ENCODE peak calls at places on chromosome 20, in seven cellular contexts. One of them, this sample, is unnamed.

GRCh38 chr20:54772931-54773642 is 297.7 kb downstream of the DOK5 start:
- DNase-seq in heart left ventricle: no peak
- DNase-seq in sigmoid colon: no peak
- DNase-seq in transverse colon: no peak
- DNase-seq in IMR-90: no peak
- DNase-seq in tibial nerve: no peak
- DNase-seq in Peyer's patch: no peak
- DNase-seq in this sample: no peak

GRCh38 chr20:22101606-22102005 is 396.1 kb downstream of the PAX1 start:
- DNase-seq in heart left ventricle: no peak
- DNase-seq in sigmoid colon: no peak
- DNase-seq in transverse colon: no peak
- DNase-seq in IMR-90: no peak
- DNase-seq in tibial nerve: no peak
- DNase-seq in Peyer's patch: no peak
- DNase-seq in this sample: no peak

GRCh38 chr20:5539656-5540055 is 210.5 kb upstream of the SHLD1 start:
- DNase-seq in heart left ventricle: no peak
- DNase-seq in sigmoid colon: no peak
- DNase-seq in transverse colon: no peak
- DNase-seq in IMR-90: no peak
- DNase-seq in tibial nerve: no peak
- DNase-seq in Peyer's patch: no peak
- DNase-seq in this sample: no peak

GRCh38 chr20:50193169-50193850 is 2.7 kb downstream of the CEBPB start:
- DNase-seq in heart left ventricle: no peak
- DNase-seq in sigmoid colon: peak; percentile 76
- DNase-seq in transverse colon: no peak
- DNase-seq in IMR-90: peak; percentile 73
- DNase-seq in tibial nerve: peak; percentile 45
- DNase-seq in Peyer's patch: no peak
- DNase-seq in this sample: peak; percentile 62

GRCh38 chr20:51695574-51696303 is 72.5 kb downstream of the ATP9A start:
- DNase-seq in heart left ventricle: no peak
- DNase-seq in sigmoid colon: no peak
- DNase-seq in transverse colon: no peak
- DNase-seq in IMR-90: peak; percentile 93
- DNase-seq in tibial nerve: no peak
- DNase-seq in Peyer's patch: no peak
- DNase-seq in this sample: no peak

GRCh38 chr20:50450961-50451752 is 59.0 kb upstream of the PTPN1 start:
- DNase-seq in heart left ventricle: no peak
- DNase-seq in sigmoid colon: peak; percentile 82
- DNase-seq in transverse colon: peak; percentile 61
- DNase-seq in IMR-90: peak; percentile 46
- DNase-seq in tibial nerve: peak; percentile 55
- DNase-seq in Peyer's patch: peak; percentile 78
- DNase-seq in this sample: no peak

GRCh38 chr20:1327827-1328679 is 886 bp downstream of the SDCBP2 start:
- DNase-seq in heart left ventricle: peak; percentile 3
- DNase-seq in sigmoid colon: peak; percentile 49
- DNase-seq in transverse colon: peak; percentile 46
- DNase-seq in IMR-90: no peak
- DNase-seq in tibial nerve: no peak
- DNase-seq in Peyer's patch: peak; percentile 75
- DNase-seq in this sample: no peak

GRCh38 chr20:23412026-23412425 is 9.3 kb downstream of the NAPB start:
- DNase-seq in heart left ventricle: no peak
- DNase-seq in sigmoid colon: no peak
- DNase-seq in transverse colon: no peak
- DNase-seq in IMR-90: peak; percentile 7
- DNase-seq in tibial nerve: no peak
- DNase-seq in Peyer's patch: no peak
- DNase-seq in this sample: peak; percentile 82

GRCh38 chr20:1269235-1269634 is 3.1 kb downstream of the SNPH start:
- DNase-seq in heart left ventricle: no peak
- DNase-seq in sigmoid colon: no peak
- DNase-seq in transverse colon: no peak
- DNase-seq in IMR-90: no peak
- DNase-seq in tibial nerve: no peak
- DNase-seq in Peyer's patch: no peak
- DNase-seq in this sample: no peak

GRCh38 chr20:45826381-45827019 is 612 bp downstream of the TNNC2 start:
- DNase-seq in heart left ventricle: no peak
- DNase-seq in sigmoid colon: no peak
- DNase-seq in transverse colon: no peak
- DNase-seq in IMR-90: peak; percentile 31
- DNase-seq in tibial nerve: no peak
- DNase-seq in Peyer's patch: no peak
- DNase-seq in this sample: no peak

GRCh38 chr20:21586682-21587081 is 72.8 kb upstream of the NKX2-2 start:
- DNase-seq in heart left ventricle: no peak
- DNase-seq in sigmoid colon: no peak
- DNase-seq in transverse colon: no peak
- DNase-seq in IMR-90: no peak
- DNase-seq in tibial nerve: no peak
- DNase-seq in Peyer's patch: no peak
- DNase-seq in this sample: no peak

GRCh38 chr20:60262967-60263603 is 304.9 kb downstream of the CDH26 start:
- DNase-seq in heart left ventricle: no peak
- DNase-seq in sigmoid colon: no peak
- DNase-seq in transverse colon: peak; percentile 22
- DNase-seq in IMR-90: no peak
- DNase-seq in tibial nerve: no peak
- DNase-seq in Peyer's patch: peak; percentile 55
- DNase-seq in this sample: peak; percentile 33

GRCh38 chr20:62861732-62862336 is at the start of gene TCFL5:
- DNase-seq in heart left ventricle: peak; percentile 90
- DNase-seq in sigmoid colon: peak; percentile 96
- DNase-seq in transverse colon: peak; percentile 94
- DNase-seq in IMR-90: peak; percentile 76
- DNase-seq in tibial nerve: peak; percentile 87
- DNase-seq in Peyer's patch: peak; percentile 93
- DNase-seq in this sample: peak; percentile 93
- TF ChIP-seq POLR2A in heart left ventricle: peak; percentile 20
- TF ChIP-seq POLR2A in sigmoid colon: no peak
- TF ChIP-seq POLR2A in transverse colon: no peak
- TF ChIP-seq POLR2A in IMR-90: no peak
- TF ChIP-seq POLR2A in tibial nerve: peak; percentile 13
- TF ChIP-seq POLR2A in Peyer's patch: no peak
- TF ChIP-seq POLR2A in this sample: no peak

DNA sequence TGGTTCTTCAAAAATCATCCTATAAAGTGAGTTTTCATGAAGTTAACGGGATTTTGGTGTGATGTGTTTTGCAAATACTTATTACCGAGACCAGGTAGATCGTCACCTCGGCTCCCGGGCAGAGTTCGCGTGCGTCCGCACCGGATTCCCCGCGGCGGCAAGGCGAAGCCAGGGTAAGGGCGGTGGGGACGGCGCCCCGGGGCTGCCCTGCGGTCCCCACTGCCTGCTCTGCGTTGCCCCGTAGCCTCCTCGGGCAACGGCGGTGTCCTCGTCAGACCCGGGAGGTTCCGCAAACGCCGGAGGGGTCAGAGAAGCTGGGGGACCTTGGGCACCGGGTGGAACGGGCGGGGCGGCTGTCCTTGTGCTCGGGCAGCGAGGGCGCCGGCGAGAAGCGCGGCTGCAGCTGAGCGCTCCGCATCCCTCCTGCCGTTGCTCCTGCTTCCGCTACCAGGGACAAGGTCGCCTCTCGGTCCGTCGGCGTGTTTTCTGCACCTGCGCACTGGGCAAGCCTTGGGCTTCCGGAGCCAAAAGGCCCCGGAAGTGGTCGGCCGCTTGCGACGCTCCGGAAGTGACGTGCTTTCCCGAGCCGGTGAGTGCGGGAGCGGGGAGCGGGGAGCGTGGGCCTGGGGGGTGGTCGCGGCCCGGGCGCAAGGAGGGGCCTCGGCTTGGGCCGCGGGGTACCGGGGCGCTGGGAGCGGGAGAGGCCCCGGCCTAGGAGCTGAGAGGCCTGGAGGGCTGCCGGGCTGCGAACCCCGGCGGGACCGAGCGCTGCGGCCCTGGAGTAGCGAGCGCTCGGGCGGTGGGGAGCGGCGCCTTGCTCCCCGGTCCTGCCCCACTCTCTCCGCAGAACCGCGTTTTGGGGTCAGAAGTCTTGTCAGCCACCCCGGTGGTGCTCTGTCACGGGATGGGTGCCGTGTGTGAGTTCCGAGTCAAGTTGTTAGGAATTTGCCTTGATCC is at the start of gene MTG2:
- DNase-seq in heart left ventricle: peak; percentile 95
- DNase-seq in sigmoid colon: peak; percentile 97
- DNase-seq in transverse colon: peak; percentile 96
- DNase-seq in IMR-90: peak; percentile 95
- DNase-seq in tibial nerve: peak; percentile 85
- DNase-seq in Peyer's patch: peak; percentile 98
- DNase-seq in this sample: peak; percentile 97
- TF ChIP-seq POLR2A in heart left ventricle: peak; percentile 93
- TF ChIP-seq POLR2A in sigmoid colon: peak; percentile 83
- TF ChIP-seq POLR2A in transverse colon: peak; percentile 93
- TF ChIP-seq POLR2A in IMR-90: peak; percentile 86
- TF ChIP-seq POLR2A in tibial nerve: peak; percentile 46
- TF ChIP-seq POLR2A in Peyer's patch: peak; percentile 88
- TF ChIP-seq POLR2A in this sample: peak; percentile 95

GRCh38 chr20:10349118-10349517 is 84.9 kb downstream of the MKKS start:
- DNase-seq in heart left ventricle: no peak
- DNase-seq in sigmoid colon: no peak
- DNase-seq in transverse colon: no peak
- DNase-seq in IMR-90: no peak
- DNase-seq in tibial nerve: no peak
- DNase-seq in Peyer's patch: no peak
- DNase-seq in this sample: no peak
- TF ChIP-seq POLR2A in heart left ventricle: no peak
- TF ChIP-seq POLR2A in sigmoid colon: no peak
- TF ChIP-seq POLR2A in transverse colon: no peak
- TF ChIP-seq POLR2A in IMR-90: no peak
- TF ChIP-seq POLR2A in tibial nerve: no peak
- TF ChIP-seq POLR2A in Peyer's patch: no peak
- TF ChIP-seq POLR2A in this sample: no peak

GRCh38 chr20:57400262-57400701 is 9.1 kb downstream of the RBM38 start:
- DNase-seq in heart left ventricle: no peak
- DNase-seq in sigmoid colon: peak; percentile 78
- DNase-seq in transverse colon: no peak
- DNase-seq in IMR-90: no peak
- DNase-seq in tibial nerve: no peak
- DNase-seq in Peyer's patch: no peak
- DNase-seq in this sample: no peak

GRCh38 chr20:57398901-57399535 is 7.8 kb downstream of the RBM38 start:
- DNase-seq in heart left ventricle: no peak
- DNase-seq in sigmoid colon: peak; percentile 63
- DNase-seq in transverse colon: no peak
- DNase-seq in IMR-90: no peak
- DNase-seq in tibial nerve: no peak
- DNase-seq in Peyer's patch: no peak
- DNase-seq in this sample: no peak

GRCh38 chr20:57398231-57398821 is 7.1 kb downstream of the RBM38 start:
- DNase-seq in heart left ventricle: peak; percentile 64
- DNase-seq in sigmoid colon: peak; percentile 89
- DNase-seq in transverse colon: peak; percentile 88
- DNase-seq in IMR-90: no peak
- DNase-seq in tibial nerve: no peak
- DNase-seq in Peyer's patch: peak; percentile 97
- DNase-seq in this sample: no peak

GRCh38 chr20:57400821-57401564 is 9.8 kb downstream of the RBM38 start:
- DNase-seq in heart left ventricle: no peak
- DNase-seq in sigmoid colon: peak; percentile 70
- DNase-seq in transverse colon: no peak
- DNase-seq in IMR-90: no peak
- DNase-seq in tibial nerve: no peak
- DNase-seq in Peyer's patch: peak; percentile 88
- DNase-seq in this sample: no peak

DNA sequence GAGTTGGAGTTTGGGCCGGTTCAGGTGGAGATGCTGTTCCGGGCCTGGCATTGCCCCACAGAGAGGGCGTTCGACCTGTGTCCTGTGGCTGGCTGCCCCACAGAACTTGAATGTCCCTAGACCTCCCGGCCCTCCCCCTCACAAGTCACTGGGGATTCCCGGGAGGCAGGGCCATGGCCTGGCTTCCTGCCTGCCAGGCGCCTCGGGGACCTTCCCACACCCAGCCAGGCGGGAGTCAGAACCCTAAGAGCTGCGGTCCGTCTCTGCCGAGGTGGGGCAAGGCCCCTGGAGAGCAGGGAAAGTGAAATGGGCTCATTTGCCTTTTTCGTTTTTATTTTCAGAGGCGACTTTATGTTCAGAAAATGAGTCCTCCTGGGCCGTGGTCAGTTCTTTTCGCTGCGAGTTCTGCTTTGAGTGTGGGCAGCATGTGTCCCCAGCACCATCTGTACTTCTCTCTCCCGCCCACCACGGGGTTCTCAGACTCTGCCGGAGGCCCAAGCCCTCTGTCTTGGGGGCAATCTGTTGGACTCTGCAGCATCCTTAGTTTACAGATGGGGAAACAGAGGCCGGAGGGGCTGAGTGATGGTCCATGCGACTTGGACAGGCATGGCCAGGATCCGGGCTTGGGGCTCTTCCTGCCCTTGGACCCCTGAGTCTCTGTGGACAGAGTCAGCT is 8.5 kb downstream of the RBM38 start:
- DNase-seq in heart left ventricle: peak; percentile 69
- DNase-seq in sigmoid colon: peak; percentile 73
- DNase-seq in transverse colon: peak; percentile 55
- DNase-seq in IMR-90: peak; percentile 16
- DNase-seq in tibial nerve: no peak
- DNase-seq in Peyer's patch: no peak
- DNase-seq in this sample: no peak
- TF ChIP-seq POLR2A in heart left ventricle: no peak
- TF ChIP-seq POLR2A in sigmoid colon: no peak
- TF ChIP-seq POLR2A in transverse colon: no peak
- TF ChIP-seq POLR2A in IMR-90: no peak
- TF ChIP-seq POLR2A in tibial nerve: no peak
- TF ChIP-seq POLR2A in Peyer's patch: no peak
- TF ChIP-seq POLR2A in this sample: no peak

DNA sequence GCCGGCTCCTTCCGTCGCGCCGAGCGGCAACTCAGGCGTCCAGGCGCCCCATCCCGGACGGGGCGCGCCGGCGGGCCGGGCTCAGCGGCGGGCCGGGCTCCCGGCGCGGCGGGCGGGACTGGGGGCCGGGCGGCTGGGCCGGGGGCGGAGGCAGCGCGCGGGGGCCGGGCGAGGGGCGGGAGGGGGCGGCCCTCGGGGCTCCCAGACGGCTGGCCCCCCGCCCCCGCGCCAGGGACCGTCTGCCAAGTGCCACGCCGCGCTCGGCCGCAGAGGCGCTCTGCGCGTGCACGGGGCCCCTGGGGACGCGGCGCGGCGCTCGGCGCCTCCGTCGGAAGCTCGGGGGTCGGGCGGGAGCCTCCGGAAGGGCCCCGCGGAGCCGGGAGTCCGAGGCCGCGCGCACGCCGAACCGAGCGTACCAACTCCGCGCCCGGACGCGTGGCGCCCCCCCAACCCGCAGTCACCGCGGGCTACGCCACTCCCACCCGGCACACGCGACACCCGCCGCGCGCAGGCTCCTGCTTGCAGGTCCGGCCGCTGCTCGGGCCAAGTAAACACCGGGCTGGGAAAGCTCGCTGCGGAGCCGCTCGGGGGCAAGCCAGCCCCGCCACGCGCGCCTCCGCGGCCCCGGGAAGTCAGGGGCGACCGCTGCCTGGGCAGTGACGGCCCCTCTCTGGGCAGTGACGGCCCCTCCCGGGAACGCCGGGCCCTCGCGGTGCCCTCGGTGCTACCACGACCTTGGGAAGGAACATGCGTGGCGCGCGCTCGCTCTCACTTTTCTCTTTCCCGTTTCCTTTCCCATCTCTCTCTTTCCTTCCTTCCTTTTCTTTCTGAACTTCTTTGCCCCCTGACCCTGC is at the start of gene PREX1:
- DNase-seq in heart left ventricle: peak; percentile 86
- DNase-seq in sigmoid colon: peak; percentile 81
- DNase-seq in transverse colon: peak; percentile 76
- DNase-seq in IMR-90: peak; percentile 61
- DNase-seq in tibial nerve: peak; percentile 45
- DNase-seq in Peyer's patch: peak; percentile 92
- DNase-seq in this sample: peak; percentile 91
- TF ChIP-seq POLR2A in heart left ventricle: peak; percentile 59
- TF ChIP-seq POLR2A in sigmoid colon: no peak
- TF ChIP-seq POLR2A in transverse colon: no peak
- TF ChIP-seq POLR2A in IMR-90: no peak
- TF ChIP-seq POLR2A in tibial nerve: peak; percentile 25
- TF ChIP-seq POLR2A in Peyer's patch: no peak
- TF ChIP-seq POLR2A in this sample: no peak